ENCODE peak calls at places on chromosomes 4 and X, in eight cellular contexts. W is HepG2; P is GM23338; D is K562; H is lung; A is heart left ventricle; N is CD4-positive, CD25-positive, alpha-beta regulatory T cell; E is A549. R is an unnamed sample.

GRCh38 chr4:184664445-184665210 is 15.1 kb downstream of the PRIMPOL start:
- ATAC-seq in H (no peak), D (peak), W (peak), P (peak), A (peak), E (no peak), N (no peak), R (no peak)

GRCh38 chr4:129350800-129351199 is 254.8 kb downstream of the C4orf33 start:
- ATAC-seq in E (no peak), A (no peak), H (peak), D (no peak), W (no peak), N (no peak), P (no peak), R (no peak)

GRCh38 chrX:94600077-94600476 is 926.1 kb downstream of the FAM133A start:
- ATAC-seq in E (no peak), N (no peak), W (no peak), A (no peak), D (no peak), H (peak), P (no peak), R (no peak)

GRCh38 chrX:123629502-123629901 is 103.3 kb downstream of the THOC2 start:
- ATAC-seq in E (no peak), P (no peak), D (no peak), A (no peak), N (no peak), W (no peak), H (no peak), R (no peak)

GRCh38 chrX:72262077-72262476 is 15.0 kb downstream of the RPS4X start:
- ATAC-seq in W (peak), D (no peak), P (no peak), H (no peak), N (no peak), A (no peak), E (no peak), R (no peak)

GRCh38 chrX:1419545-1420355 is 27.8 kb upstream of the SLC25A6 start:
- ATAC-seq in H (no peak), D (no peak), P (peak), N (no peak), A (no peak), E (peak), W (peak), R (no peak)

GRCh38 chrX:101931104-101931493 is 728 bp downstream of the ZMAT1 start:
- ATAC-seq in A (peak), D (no peak), H (no peak), P (peak), E (no peak), N (no peak), W (no peak), R (no peak)

GRCh38 chr4:92825785-92826184 is 522.0 kb downstream of the GRID2 start:
- ATAC-seq in P (no peak), A (no peak), H (no peak), N (no peak), E (no peak), D (no peak), W (no peak), R (no peak)

GRCh38 chr4:21211836-21212235 is 511.6 kb downstream of the PACRGL start:
- ATAC-seq in N (no peak), E (no peak), P (no peak), H (no peak), D (no peak), W (no peak), A (no peak), R (no peak)

GRCh38 chrX:8044861-8045434 is 117.7 kb upstream of the PNPLA4 start:
- ATAC-seq in E (no peak), A (no peak), W (no peak), P (no peak), H (no peak), D (no peak), N (no peak), R (no peak)

GRCh38 chrX:100654256-100654655 is 10.3 kb downstream of the SRPX2 start:
- ATAC-seq in H (no peak), N (no peak), W (peak), E (peak), A (no peak), P (peak), D (peak), R (no peak)

GRCh38 chrX:150255441-150256296 is 107.4 kb upstream of the MAMLD1 start:
- ATAC-seq in N (no peak), P (no peak), D (no peak), E (no peak), W (no peak), H (no peak), A (no peak), R (no peak)

GRCh38 chr4:186823989-186824388 is 100.3 kb upstream of the FAT1 start:
- ATAC-seq in H (no peak), W (peak), E (no peak), D (peak), A (no peak), N (no peak), P (no peak), R (no peak)

GRCh38 chrX:111129949-111130348 is 34.0 kb downstream of the PAK3 start:
- ATAC-seq in N (no peak), A (no peak), E (no peak), W (no peak), D (no peak), H (no peak), P (no peak), R (no peak)

GRCh38 chr4:113539408-113539807 is 222.1 kb downstream of the CAMK2D start:
- ATAC-seq in P (no peak), E (no peak), D (no peak), N (no peak), W (no peak), H (no peak), A (no peak), R (no peak)

GRCh38 chr4:123423819-123424218 is 27.2 kb downstream of the SPRY1 start:
- ATAC-seq in A (no peak), W (no peak), D (no peak), N (no peak), H (no peak), P (no peak), E (no peak), R (no peak)

GRCh38 chrX:23626651-23627050 is 40.6 kb upstream of the PRDX4 start:
- ATAC-seq in H (no peak), A (no peak), P (no peak), D (peak), W (no peak), E (no peak), N (no peak), R (no peak)
- H3K27ac ChIP-seq in H (no peak), A (no peak), P (no peak), D (no peak), W (no peak), E (no peak), N (no peak), R (no peak)

GRCh38 chrX:45623266-45623665 is 422.6 kb upstream of the DIPK2B start:
- ATAC-seq in D (no peak), P (no peak), H (no peak), A (no peak), E (no peak), N (no peak), W (no peak), R (peak)
- H3K27ac ChIP-seq in D (no peak), P (no peak), H (no peak), A (no peak), E (peak), N (no peak), W (no peak), R (peak)

DNA sequence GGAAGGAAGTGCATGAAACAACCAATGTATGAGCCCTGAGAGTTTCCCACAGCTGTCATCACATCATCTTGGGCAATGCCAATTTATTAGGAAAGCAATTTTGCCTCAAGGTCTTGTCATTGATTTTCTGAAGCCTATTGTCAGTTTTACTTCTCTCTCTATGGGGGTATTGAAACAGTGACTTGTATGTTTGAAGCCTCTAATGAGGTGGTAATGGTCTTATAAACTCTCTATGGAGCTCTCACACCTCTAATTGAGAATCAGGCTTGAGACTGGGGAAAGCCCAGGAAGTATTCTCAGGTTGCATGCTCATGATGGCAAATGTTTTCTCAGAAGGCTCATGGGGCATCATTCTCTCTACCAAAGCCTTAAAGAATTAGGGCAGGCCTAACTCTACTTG is 308.2 kb upstream of the EMCN start:
- ATAC-seq in P (no peak), N (no peak), D (no peak), H (no peak), W (no peak), E (no peak), A (no peak), R (no peak)
- H3K27ac ChIP-seq in P (no peak), N (no peak), D (no peak), H (no peak), W (no peak), E (no peak), A (no peak), R (no peak)

DNA sequence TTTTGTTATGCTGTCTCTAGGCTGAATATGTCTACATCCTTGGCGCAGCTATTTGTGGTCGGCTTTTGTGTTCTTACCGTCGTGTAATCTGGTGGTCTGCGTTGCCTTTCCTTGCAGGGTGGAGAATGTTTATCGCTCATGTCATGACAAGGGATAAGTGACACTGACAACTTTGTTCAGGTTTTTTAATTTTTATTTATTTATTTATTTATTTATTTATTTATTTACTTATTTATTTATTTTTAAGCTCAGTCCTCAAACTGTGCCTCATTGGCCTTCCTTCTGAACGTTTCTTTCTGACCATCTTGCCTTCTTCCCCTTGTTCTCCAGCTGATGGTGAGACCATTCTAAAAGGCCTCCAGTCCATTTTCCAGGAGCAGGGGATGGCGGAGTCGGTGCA is 26.4 kb downstream of the SMS start:
- ATAC-seq in E (no peak), P (no peak), N (no peak), A (no peak), D (no peak), W (no peak), H (no peak), R (no peak)
- H3K27ac ChIP-seq in E (no peak), P (no peak), N (no peak), A (no peak), D (no peak), W (no peak), H (no peak), R (no peak)

GRCh38 chr4:16195209-16195608 is 31.1 kb downstream of the TAPT1 start:
- ATAC-seq in D (no peak), A (no peak), H (no peak), W (no peak), P (no peak), N (no peak), E (no peak), R (no peak)

GRCh38 chr4:16198271-16198670 is 28.0 kb downstream of the TAPT1 start:
- ATAC-seq in N (no peak), P (no peak), A (no peak), E (no peak), W (no peak), D (no peak), H (no peak), R (no peak)

GRCh38 chr4:16197842-16198241 is 28.4 kb downstream of the TAPT1 start:
- ATAC-seq in D (no peak), A (no peak), N (no peak), E (no peak), P (no peak), W (no peak), H (no peak), R (no peak)

GRCh38 chr4:16199132-16199531 is 27.1 kb downstream of the TAPT1 start:
- ATAC-seq in D (no peak), H (no peak), N (no peak), A (no peak), E (no peak), P (no peak), W (no peak), R (no peak)

DNA sequence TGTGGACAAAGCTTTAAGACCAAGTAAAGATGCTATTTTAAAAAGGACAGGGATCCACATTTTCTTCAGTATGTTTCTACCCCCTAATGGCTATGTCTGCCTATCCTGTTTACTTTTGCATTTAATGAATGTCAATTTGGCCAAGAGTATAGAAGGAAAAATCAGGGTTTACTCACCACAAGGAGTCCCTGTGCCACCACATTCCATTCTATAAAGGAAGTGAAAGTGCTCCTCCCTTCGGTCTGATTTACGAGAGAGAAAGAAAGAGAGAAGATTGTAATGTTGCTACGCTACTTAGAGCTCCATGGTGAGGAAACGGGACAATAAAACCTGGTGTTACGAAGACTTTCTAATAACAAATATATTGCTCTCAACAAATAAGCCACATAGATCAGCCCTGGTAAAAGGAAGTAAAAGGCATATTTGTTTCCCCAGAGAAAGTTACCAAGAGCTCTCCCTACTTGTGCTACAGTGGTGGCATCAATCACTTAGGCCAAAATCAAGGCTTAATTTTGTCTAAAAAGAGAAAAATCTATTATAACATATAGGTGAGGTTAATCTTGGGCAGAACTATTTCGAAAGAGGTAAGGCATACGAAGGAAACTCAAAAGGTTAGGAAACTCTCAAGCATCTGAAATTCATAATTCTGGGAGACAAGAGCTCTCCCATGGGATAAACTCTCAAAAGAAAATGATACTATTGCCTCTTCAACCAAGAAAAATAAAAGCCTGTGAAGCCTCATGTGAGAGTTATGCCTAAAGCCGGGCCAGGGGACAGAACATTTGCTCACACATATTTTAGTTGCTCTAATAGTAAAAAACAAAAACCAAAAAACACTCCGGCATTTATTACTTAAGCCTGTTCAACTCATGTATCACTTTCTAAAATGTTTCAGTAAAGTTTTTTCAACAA is 29.5 kb downstream of the TAPT1 start:
- ATAC-seq in H (peak), E (peak), N (no peak), A (peak), D (no peak), P (peak), W (no peak), R (peak)
- H3K27ac ChIP-seq in H (peak), E (peak), N (no peak), A (no peak), D (no peak), P (peak), W (no peak), R (peak)

GRCh38 chr4:6280365-6280996 is 10.8 kb downstream of the WFS1 start:
- ATAC-seq in D (no peak), P (peak), H (no peak), N (no peak), W (no peak), E (no peak), A (no peak), R (no peak)

GRCh38 chr4:6282247-6282646 is 12.6 kb downstream of the WFS1 start:
- ATAC-seq in W (no peak), N (no peak), A (peak), P (no peak), D (no peak), H (no peak), E (no peak), R (peak)

GRCh38 chr4:6283282-6283681 is 13.6 kb downstream of the WFS1 start:
- ATAC-seq in N (no peak), H (no peak), D (no peak), W (no peak), E (no peak), P (no peak), A (no peak), R (no peak)

GRCh38 chr4:6279582-6280289 is 10.1 kb downstream of the WFS1 start:
- ATAC-seq in P (no peak), H (no peak), D (no peak), A (no peak), W (no peak), E (no peak), N (no peak), R (no peak)

GRCh38 chr4:6281436-6282144 is 11.9 kb downstream of the WFS1 start:
- ATAC-seq in P (no peak), N (no peak), H (no peak), E (no peak), W (no peak), D (no peak), A (peak), R (peak)
- H3K27ac ChIP-seq in P (no peak), N (no peak), H (no peak), E (no peak), W (no peak), D (no peak), A (no peak), R (peak)

DNA sequence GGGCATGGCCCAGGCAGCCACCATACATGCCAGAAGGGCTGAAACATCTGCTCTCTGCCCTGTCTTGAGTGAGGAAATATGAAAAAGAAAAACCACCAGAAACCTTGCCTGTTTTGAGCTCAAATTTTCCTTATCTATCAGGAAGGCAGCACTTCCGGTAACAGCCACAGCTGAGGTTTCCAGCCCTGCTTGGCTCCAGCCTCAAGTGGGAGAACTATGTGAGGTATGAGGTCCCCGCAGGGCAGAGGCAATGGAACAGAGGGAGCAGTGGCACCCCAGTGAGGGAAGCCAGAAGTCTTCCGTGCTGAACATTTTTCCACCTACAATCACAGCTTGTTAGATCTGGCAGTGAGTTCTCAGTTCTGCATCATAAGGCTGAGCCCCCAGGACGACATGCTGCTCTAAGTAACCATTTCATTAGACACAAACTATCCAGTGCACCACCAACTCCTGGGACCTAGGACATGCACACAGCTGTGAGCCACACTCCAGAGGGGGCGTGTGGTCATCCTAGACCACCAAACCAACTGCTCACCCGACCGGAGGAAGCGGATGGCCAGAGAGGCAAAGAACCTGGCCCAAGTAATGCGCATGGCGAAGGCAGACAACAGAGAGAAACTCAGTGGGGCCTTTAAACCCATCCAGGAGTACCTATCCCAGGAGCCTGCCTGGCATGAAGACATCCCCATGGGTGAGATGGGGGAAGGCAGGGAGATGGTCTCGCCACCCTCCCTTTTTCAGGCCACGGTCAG is 22.6 kb downstream of the WDR1 start:
- ATAC-seq in A (peak), W (no peak), D (no peak), N (no peak), P (peak), E (no peak), H (peak), R (peak)
- H3K27ac ChIP-seq in A (peak), W (no peak), D (no peak), N (peak), P (no peak), E (no peak), H (peak), R (peak)

GRCh38 chrX:38206036-38206435 is 14.6 kb downstream of the SRPX start:
- ATAC-seq in H (no peak), N (no peak), A (peak), E (no peak), P (no peak), D (no peak), W (no peak), R (no peak)
- H3K27ac ChIP-seq in H (peak), N (no peak), A (no peak), E (no peak), P (no peak), D (no peak), W (no peak), R (no peak)

GRCh38 chrX:10217218-10217617 is 60.4 kb downstream of the CLCN4 start:
- ATAC-seq in H (no peak), N (no peak), D (peak), P (peak), A (peak), E (peak), W (no peak), R (no peak)

GRCh38 chrX:10221651-10222050 is 64.9 kb downstream of the CLCN4 start:
- ATAC-seq in W (no peak), E (no peak), H (no peak), A (no peak), D (no peak), N (no peak), P (no peak), R (no peak)

GRCh38 chrX:10212395-10212794 is 55.6 kb downstream of the CLCN4 start:
- ATAC-seq in P (no peak), N (no peak), H (no peak), W (no peak), D (no peak), E (no peak), A (no peak), R (no peak)

GRCh38 chrX:10213716-10214115 is 56.9 kb downstream of the CLCN4 start:
- ATAC-seq in W (no peak), N (no peak), A (no peak), H (no peak), P (no peak), D (no peak), E (no peak), R (no peak)

DNA sequence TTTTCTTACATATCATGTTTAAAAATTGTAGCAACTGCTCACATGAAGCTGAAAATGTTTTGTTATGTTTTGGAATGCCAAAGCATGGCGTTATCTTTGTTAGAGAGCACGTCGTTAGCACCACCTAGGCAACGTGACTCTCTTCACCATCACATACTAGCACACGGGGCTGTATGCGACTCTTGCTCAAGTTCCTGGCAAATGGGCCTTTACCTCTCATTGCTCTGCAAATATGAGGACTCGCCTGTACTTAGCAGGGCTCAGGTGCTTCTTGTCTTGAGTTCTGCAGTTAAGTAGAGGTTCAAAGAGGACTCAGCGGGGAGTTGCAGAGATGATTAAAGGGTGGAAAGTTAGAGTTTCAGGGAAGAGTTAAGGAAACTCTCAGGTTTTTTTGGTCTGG is 59.4 kb downstream of the CLCN4 start:
- ATAC-seq in H (peak), E (no peak), N (no peak), D (no peak), P (no peak), A (no peak), W (no peak), R (no peak)
- H3K27ac ChIP-seq in H (no peak), E (no peak), N (no peak), D (no peak), P (no peak), A (no peak), W (no peak), R (no peak)